ENCODE peak calls at places on chromosomes 1 and 21, in seven cellular contexts. D, T, V, C, G, O and N are unnamed samples. For H3K36me3 and H3K27me3, the result is how much of the 10 kb centered on the place peaks cover.

GRCh38 chr1:20896824-20897223 is 109.7 kb upstream of the HP1BP3 start:
- DNase-seq in V (no peak), G (peak), C (no peak), T (peak), D (no peak), O (no peak), N (peak)

GRCh38 chr21:45466330-45467220 is 61.6 kb downstream of the COL18A1 start:
- DNase-seq in C (no peak), T (no peak), D (no peak), O (peak), G (no peak), V (no peak), N (no peak)

GRCh38 chr21:24470852-24471251 is 1136.4 kb downstream of the MRPL39 start:
- DNase-seq in V (no peak), T (no peak), O (no peak), D (no peak), C (no peak), G (no peak), N (no peak)

GRCh38 chr21:25903599-25903998 is 168.8 kb downstream of the GABPA start:
- DNase-seq in G (no peak), D (no peak), T (no peak), C (no peak), O (no peak), V (no peak), N (no peak)

GRCh38 chr21:15311510-15311909 is 246.7 kb upstream of the NRIP1 start:
- DNase-seq in T (no peak), V (no peak), C (no peak), O (no peak), G (no peak), D (no peak), N (no peak)

GRCh38 chr1:241640149-241640866 is at the start of the genes CHML and OPN3:
- DNase-seq in D (peak), O (peak), V (peak), G (peak), C (peak), T (peak), N (peak)

GRCh38 chr1:162605225-162605927 is 26.9 kb upstream of the DDR2 start:
- DNase-seq in D (no peak), O (no peak), C (no peak), T (no peak), G (peak), V (no peak), N (no peak)

GRCh38 chr1:94646151-94646643 is 104.6 kb upstream of the F3 start:
- DNase-seq in G (peak), T (no peak), V (no peak), C (no peak), D (no peak), O (no peak), N (no peak)

GRCh38 chr21:34669149-34669879 is 520 bp downstream of the CLIC6 start:
- DNase-seq in O (no peak), G (no peak), V (peak), C (no peak), D (peak), T (no peak), N (no peak)

GRCh38 chr1:53186533-53186932 is 10.1 kb upstream of the CPT2 start:
- DNase-seq in G (no peak), V (no peak), C (no peak), D (no peak), O (no peak), T (no peak), N (no peak)

DNA sequence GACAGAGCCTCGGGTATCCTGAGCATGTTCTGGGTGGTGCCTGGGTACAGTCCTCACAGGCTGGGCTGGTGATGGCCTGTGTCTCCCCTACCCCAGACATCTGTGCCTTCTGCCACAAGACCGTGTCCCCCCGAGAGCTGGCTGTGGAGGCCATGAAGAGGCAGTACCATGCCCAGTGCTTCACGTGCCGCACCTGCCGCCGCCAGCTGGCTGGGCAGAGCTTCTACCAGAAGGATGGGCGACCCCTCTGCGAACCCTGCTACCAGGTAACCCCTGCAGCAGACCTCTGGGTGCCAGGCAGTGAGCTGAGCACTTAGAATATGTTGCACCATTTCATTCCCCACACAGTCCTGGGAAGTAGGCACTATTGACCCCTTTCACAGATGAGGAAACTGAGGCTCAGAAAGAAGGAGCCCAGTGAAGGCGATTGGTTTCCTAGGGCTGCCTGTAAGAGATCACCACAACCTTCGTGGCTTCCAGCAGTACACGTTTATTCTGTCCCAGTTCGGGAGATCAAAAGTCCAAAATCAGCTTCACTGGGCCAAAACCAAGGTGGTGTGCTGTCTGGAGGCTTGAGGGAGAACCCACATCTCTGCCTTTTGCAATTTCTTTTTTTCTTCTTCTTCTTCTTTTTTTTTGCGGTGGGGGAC is 11.8 kb downstream of the FBLIM1 start:
- DNase-seq in G (no peak), O (no peak), T (no peak), C (no peak), V (no peak), D (no peak), N (no peak)
- H3K36me3 ChIP-seq in G (half or more), O (under half), T (under half), C (under half), V (under half), D (under half), N (under half)

DNA sequence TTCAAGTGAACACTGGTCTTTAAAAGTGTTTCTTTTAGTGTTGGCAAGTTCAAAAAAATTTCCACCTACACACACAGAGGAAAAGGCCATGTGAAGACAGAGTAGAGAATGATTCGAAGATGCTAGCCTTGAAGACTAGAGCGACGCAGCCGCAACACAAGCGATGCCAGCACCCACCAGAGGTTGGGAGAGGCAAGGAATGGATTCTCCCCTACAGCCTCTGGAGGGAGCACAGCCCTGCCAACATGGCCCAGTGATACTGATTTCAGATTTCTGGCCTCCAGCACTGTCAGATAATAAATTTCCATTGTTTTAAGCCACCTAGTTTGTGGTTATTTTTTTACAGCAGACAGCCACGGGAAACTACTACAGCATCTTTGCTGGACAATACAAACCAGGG is 6.9 kb upstream of the ADAR start:
- DNase-seq in O (no peak), C (no peak), D (no peak), T (no peak), V (peak), G (no peak), N (no peak)
- TF ChIP-seq CTCF in O (no peak), C (no peak), D (no peak), T (no peak), V (peak), G (peak), N (no peak)

DNA sequence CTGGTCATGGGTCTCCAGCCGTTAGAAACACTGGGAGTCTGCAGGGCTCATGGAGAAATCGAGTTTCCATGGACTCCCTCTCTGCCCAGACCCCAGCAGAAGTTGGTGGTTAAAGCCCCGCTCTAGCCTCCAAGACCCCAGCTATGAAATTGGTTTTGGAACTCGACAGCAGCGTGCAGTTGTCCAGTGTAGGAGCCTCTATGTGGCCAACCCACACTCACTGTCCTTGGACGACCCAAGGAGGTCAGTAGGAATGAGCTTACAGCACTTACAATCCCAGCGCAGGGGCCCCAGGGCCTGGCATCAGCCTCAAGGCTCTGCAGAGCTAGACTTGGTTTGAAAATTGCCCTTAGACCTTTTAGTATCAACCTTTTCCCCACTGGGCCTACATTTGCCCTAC is 3.2 kb upstream of the PRDM16 start:
- DNase-seq in C (no peak), D (no peak), V (no peak), G (no peak), O (no peak), T (no peak), N (no peak)
- H3K27me3 ChIP-seq in C (half or more), D (half or more), V (half or more), G (half or more), O (half or more), T (under half), N (half or more)

GRCh38 chr1:15941044-15941840 is 34.7 kb downstream of the ZBTB17 start:
- DNase-seq in T (no peak), O (no peak), D (no peak), G (no peak), V (no peak), C (no peak), N (no peak)
- H3K36me3 ChIP-seq in T (under half), O (under half), D (half or more), G (half or more), V (under half), C (half or more), N (under half)

GRCh38 chr1:12052997-12053686 is 10.0 kb upstream of the TNFRSF8 start:
- DNase-seq in C (peak), V (no peak), O (peak), G (no peak), T (no peak), D (no peak), N (peak)
- TF ChIP-seq CTCF in C (no peak), V (no peak), O (no peak), G (no peak), T (no peak), D (no peak), N (no peak)